ENCODE peak calls at places on chromosomes 12 and 14, in five cellular contexts. U is choroid plexus epithelial cell, V is heart right ventricle, N is GM23338, Q is testis. P is an unnamed sample.
A peak's percentile ranks its signal among the peaks of the same experiment; 100 is the strongest.

GRCh38 chr14:35553808-35554207 is 19.8 kb downstream of the INSM2 start:
- DNase-seq in U (peak; percentile 51), V (no peak), N (no peak), Q (no peak), P (no peak)

GRCh38 chr14:50943261-50943942 is 881 bp downstream of the PYGL start:
- DNase-seq in U (no peak), V (peak; percentile 49), N (peak; percentile 72), Q (peak; percentile 43), P (peak; percentile 67)

GRCh38 chr12:108773798-108774788 is 42.8 kb upstream of the CORO1C start:
- DNase-seq in U (peak; percentile 82), V (peak; percentile 86), N (peak; percentile 31), Q (peak; percentile 85), P (peak; percentile 65)

GRCh38 chr14:55867726-55868125 is 250.5 kb upstream of the PELI2 start:
- DNase-seq in U (peak; percentile 14), V (no peak), N (no peak), Q (no peak), P (no peak)

GRCh38 chr12:7645395-7646177 is 20.1 kb downstream of the APOBEC1 start:
- DNase-seq in U (peak; percentile 59), V (no peak), N (peak; percentile 79), Q (peak; percentile 67), P (no peak)

GRCh38 chr12:23004473-23005020 is 379.6 kb downstream of the ETNK1 start:
- DNase-seq in U (no peak), V (no peak), N (no peak), Q (no peak), P (no peak)

GRCh38 chr12:42608196-42608825 is 18.8 kb upstream of the PRICKLE1 start:
- DNase-seq in U (no peak), V (no peak), N (no peak), Q (no peak), P (no peak)

GRCh38 chr12:55845785-55846496 is 3.2 kb upstream of the MMP19 start:
- DNase-seq in U (peak; percentile 36), V (no peak), N (no peak), Q (no peak), P (no peak)

GRCh38 chr14:29521526-29522137 is 406.0 kb downstream of the PRKD1 start:
- DNase-seq in U (peak; percentile 29), V (no peak), N (peak; percentile 76), Q (peak; percentile 37), P (no peak)

GRCh38 chr14:71403673-71404072 is 496.4 kb downstream of the PCNX1 start:
- DNase-seq in U (peak; percentile 76), V (no peak), N (peak; percentile 38), Q (no peak), P (no peak)

GRCh38 chr12:120457133-120457532 is 10.9 kb downstream of the GATC start:
- DNase-seq in U (peak; percentile 13), V (no peak), N (peak; percentile 82), Q (no peak), P (no peak)

GRCh38 chr12:19482551-19483109 is 43.3 kb downstream of the AEBP2 start:
- DNase-seq in U (peak; percentile 51), V (peak; percentile 22), N (peak; percentile 64), Q (peak; percentile 55), P (peak; percentile 75)

GRCh38 chr12:102959391-102959790 is 1.9 kb downstream of the ASCL1 start:
- DNase-seq in U (no peak), V (no peak), N (no peak), Q (no peak), P (no peak)

GRCh38 chr12:77914089-77914488 is 83.4 kb downstream of the NAV3 start:
- DNase-seq in U (peak; percentile 52), V (no peak), N (no peak), Q (no peak), P (no peak)

GRCh38 chr14:55760801-55761200 is 180.8 kb downstream of the KTN1 start:
- DNase-seq in U (no peak), V (no peak), N (no peak), Q (no peak), P (no peak)

GRCh38 chr12:131591714-131592709 is 118.9 kb upstream of the SFSWAP start:
- DNase-seq in U (no peak), V (no peak), N (no peak), Q (peak; percentile 78), P (no peak)

GRCh38 chr14:103204852-103205540 is 81.7 kb downstream of the TNFAIP2 start:
- DNase-seq in U (peak; percentile 22), V (no peak), N (peak; percentile 44), Q (no peak), P (no peak)

GRCh38 chr12:54417712-54418440 is 1.2 kb downstream of the ITGA5 start:
- DNase-seq in U (no peak), V (peak; percentile 40), N (peak; percentile 52), Q (peak; percentile 35), P (no peak)

GRCh38 chr12:54419088-54419887 is at the start of gene ITGA5:
- DNase-seq in U (no peak), V (peak; percentile 82), N (peak; percentile 73), Q (peak; percentile 64), P (peak; percentile 78)

GRCh38 chr12:54415223-54415929 is 3.7 kb downstream of the ITGA5 start:
- DNase-seq in U (no peak), V (no peak), N (no peak), Q (no peak), P (no peak)

GRCh38 chr12:54418441-54419087 is 502 bp downstream of the ITGA5 start:
- DNase-seq in U (no peak), V (no peak), N (peak; percentile 66), Q (no peak), P (no peak)

DNA sequence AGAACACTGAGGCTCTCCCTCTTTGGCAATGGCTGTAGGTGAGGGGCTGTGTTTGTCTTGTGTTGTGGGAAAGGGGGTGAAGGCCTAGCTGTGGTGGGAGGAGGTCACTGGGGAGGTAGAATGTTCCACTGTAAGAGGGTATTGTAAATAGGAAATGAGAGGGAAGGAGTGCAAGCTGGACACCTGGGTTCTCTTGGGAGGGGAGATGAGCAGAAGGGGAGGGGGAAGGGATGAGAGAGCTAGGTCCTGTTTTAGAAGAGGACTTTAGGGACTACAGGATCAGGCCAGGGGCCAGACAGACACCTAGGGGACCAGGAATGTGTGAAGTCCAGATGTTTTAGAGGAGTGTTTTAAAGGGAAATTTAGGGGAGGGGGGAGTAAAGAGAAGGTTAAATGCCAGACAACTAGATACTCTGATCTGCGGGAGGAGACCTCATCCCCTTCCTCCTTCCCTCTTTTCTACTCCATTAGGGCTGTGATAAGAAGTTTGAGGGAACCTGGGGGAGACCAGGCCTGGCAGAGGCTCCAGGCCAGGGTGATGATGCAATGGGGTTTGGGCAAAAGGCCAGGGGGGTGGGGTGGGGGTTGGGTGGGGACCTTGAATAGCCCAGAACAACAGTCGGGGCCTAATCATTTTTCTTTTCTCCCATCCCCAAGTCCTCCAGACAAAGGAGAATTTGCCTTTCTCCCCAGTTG is 2.0 kb downstream of the ITGA5 start:
- DNase-seq in U (no peak), V (no peak), N (no peak), Q (no peak), P (no peak)
- H3K4me3 ChIP-seq in U (peak overlapping the region; percentile 84), V (peak overlapping the region; percentile 89), N (peak overlapping the region; percentile 96), Q (no peak overlapping the region), P (no peak overlapping the region)

GRCh38 chr14:64248689-64249088 is 45.5 kb downstream of the ESR2 start:
- DNase-seq in U (no peak), V (no peak), N (no peak), Q (no peak), P (no peak)
- H3K4me3 ChIP-seq in U (no peak overlapping the region), V (no peak overlapping the region), N (no peak overlapping the region), Q (no peak overlapping the region), P (no peak overlapping the region)

GRCh38 chr12:111123390-111123789 is 203.0 kb upstream of the MYL2 start:
- DNase-seq in U (no peak), V (no peak), N (no peak), Q (no peak), P (no peak)

GRCh38 chr12:111126331-111126730 is 206.0 kb upstream of the MYL2 start:
- DNase-seq in U (no peak), V (no peak), N (no peak), Q (peak; percentile 16), P (peak; percentile 25)

GRCh38 chr12:111122458-111122878 is 202.1 kb upstream of the MYL2 start:
- DNase-seq in U (no peak), V (no peak), N (no peak), Q (no peak), P (no peak)

GRCh38 chr12:111121840-111122239 is 201.5 kb upstream of the MYL2 start:
- DNase-seq in U (peak; percentile 4), V (no peak), N (peak; percentile 44), Q (no peak), P (no peak)

GRCh38 chr12:111124183-111124582 is 203.8 kb upstream of the MYL2 start:
- DNase-seq in U (no peak), V (no peak), N (no peak), Q (no peak), P (no peak)
- H3K4me3 ChIP-seq in U (no peak overlapping the region), V (no peak overlapping the region), N (no peak overlapping the region), Q (no peak overlapping the region), P (no peak overlapping the region)

GRCh38 chr12:88578274-88578673 is 2.0 kb downstream of the KITLG start:
- DNase-seq in U (peak; percentile 26), V (no peak), N (no peak), Q (peak; percentile 37), P (no peak)
- H3K4me3 ChIP-seq in U (peak overlapping the region; percentile 83), V (peak overlapping the region; percentile 71), N (peak overlapping the region; percentile 83), Q (peak overlapping the region; percentile 80), P (no peak overlapping the region)

P was measured in adrenal gland.